ENCODE peak calls at places on chromosome 4, in eight cellular contexts. E, G, C, Z, P, Y, N and X are unnamed samples.

GRCh38 chr4:123618606-123619005 is 222.0 kb downstream of the SPRY1 start:
- DNase-seq in G (no peak), E (no peak), N (no peak), C (no peak), Y (no peak), Z (no peak), P (no peak), X (no peak)

GRCh38 chr4:86329431-86329830 is 30.4 kb downstream of the MAPK10 start:
- DNase-seq in E (no peak), N (no peak), Z (no peak), G (no peak), C (no peak), Y (no peak), P (no peak), X (no peak)

GRCh38 chr4:129110931-129111330 is 15.0 kb downstream of the C4orf33 start:
- DNase-seq in Z (no peak), N (no peak), E (no peak), G (no peak), P (no peak), Y (no peak), C (no peak), X (no peak)

GRCh38 chr4:48141048-48141447 is 7.0 kb upstream of the TXK start:
- DNase-seq in Z (peak; percentile 20), C (no peak), Y (no peak), G (peak; percentile 54), N (no peak), P (no peak), E (no peak), X (no peak)

GRCh38 chr4:132540268-132540667 is 608.8 kb upstream of the PCDH10 start:
- DNase-seq in Z (no peak), P (no peak), C (no peak), E (no peak), N (no peak), G (peak; percentile 19), Y (no peak), X (no peak)

GRCh38 chr4:118987959-118988634 is 99.4 kb downstream of the SYNPO2 start:
- DNase-seq in Y (no peak), Z (no peak), E (no peak), C (no peak), P (no peak), G (no peak), N (no peak), X (no peak)

GRCh38 chr4:159268607-159269006 is 165.7 kb downstream of the RAPGEF2 start:
- DNase-seq in C (no peak), P (no peak), G (no peak), Z (no peak), N (no peak), Y (no peak), E (no peak), X (no peak)

GRCh38 chr4:55754754-55755350 is 64.7 kb upstream of the EXOC1L start:
- DNase-seq in P (no peak), N (no peak), G (no peak), C (no peak), Y (no peak), E (no peak), Z (peak; percentile 72), X (no peak)

GRCh38 chr4:89247951-89248350 is 59.6 kb downstream of the GPRIN3 start:
- DNase-seq in N (no peak), Z (no peak), E (no peak), C (no peak), Y (no peak), G (no peak), P (no peak), X (no peak)

GRCh38 chr4:54527532-54527931 is 130.2 kb upstream of the KIT start:
- DNase-seq in N (no peak), Y (no peak), G (no peak), E (no peak), P (no peak), Z (no peak), C (no peak), X (no peak)

GRCh38 chr4:85928775-85929585 is 430.9 kb downstream of the MAPK10 start:
- DNase-seq in Y (no peak), N (no peak), Z (peak; percentile 72), P (no peak), C (no peak), G (no peak), E (peak; percentile 67), X (no peak)

GRCh38 chr4:96315815-96316214 is 475.9 kb downstream of the PDHA2 start:
- DNase-seq in E (no peak), Z (peak; percentile 2), C (no peak), P (no peak), G (peak; percentile 58), Y (peak; percentile 12), N (no peak), X (no peak)

GRCh38 chr4:28250646-28251045 is 1390.0 kb downstream of the STIM2 start:
- DNase-seq in Z (no peak), G (no peak), C (no peak), Y (no peak), N (no peak), P (no peak), E (no peak), X (no peak)

GRCh38 chr4:13656569-13656988 is 29.1 kb upstream of the BOD1L1 start:
- DNase-seq in E (peak; percentile 55), N (peak; percentile 68), Z (peak; percentile 55), C (peak; percentile 59), Y (peak; percentile 57), P (peak; percentile 74), G (peak; percentile 60), X (no peak)

GRCh38 chr4:7652451-7652871 is 217.7 kb upstream of the PSAPL1 start:
- DNase-seq in G (no peak), P (no peak), Z (no peak), E (peak; percentile 53), N (no peak), Y (peak; percentile 46), C (no peak), X (no peak)

GRCh38 chr4:85701881-85702321 is 227.0 kb downstream of the ARHGAP24 start:
- DNase-seq in Z (no peak), N (no peak), G (no peak), C (no peak), Y (no peak), E (no peak), P (no peak), X (no peak)

GRCh38 chr4:121030151-121030550 is 42.2 kb downstream of the NDNF start:
- DNase-seq in C (no peak), P (no peak), E (no peak), N (no peak), Y (no peak), G (no peak), Z (no peak), X (no peak)

GRCh38 chr4:41460641-41461040 is 77.3 kb upstream of the LIMCH1 start:
- DNase-seq in N (no peak), C (no peak), P (no peak), Z (no peak), G (no peak), E (no peak), Y (no peak), X (no peak)

GRCh38 chr4:142282870-142283431 is 563.1 kb downstream of the INPP4B start:
- DNase-seq in N (peak; percentile 17), Y (peak; percentile 22), P (no peak), E (no peak), G (peak; percentile 42), C (peak; percentile 11), Z (no peak), X (no peak)

GRCh38 chr4:30718021-30718888 is 1.9 kb upstream of the PCDH7 start:
- DNase-seq in N (no peak), E (no peak), G (peak; percentile 80), P (peak; percentile 80), Y (peak; percentile 74), C (no peak), Z (peak; percentile 60), X (peak; percentile 88)

GRCh38 chr4:6362243-6362885 is 92.7 kb downstream of the WFS1 start:
- DNase-seq in E (peak; percentile 22), Z (no peak), C (no peak), G (no peak), N (no peak), P (no peak), Y (no peak), X (no peak)
- TF ChIP-seq CTCF in E (no peak), Z (no peak), C (no peak), G (no peak), N (no peak), P (no peak), Y (no peak), X (no peak)

GRCh38 chr4:10161840-10162239 is 45.2 kb upstream of the WDR1 start:
- DNase-seq in G (no peak), Z (no peak), N (no peak), P (no peak), C (peak; percentile 32), E (no peak), Y (no peak), X (no peak)

GRCh38 chr4:10161146-10161545 is 44.5 kb upstream of the WDR1 start:
- DNase-seq in C (no peak), Y (no peak), G (no peak), E (no peak), Z (peak; percentile 44), N (no peak), P (no peak), X (no peak)

GRCh38 chr4:10158355-10158942 is 41.9 kb upstream of the WDR1 start:
- DNase-seq in E (no peak), C (no peak), P (no peak), Z (peak; percentile 70), Y (no peak), G (no peak), N (no peak), X (no peak)

GRCh38 chr4:10159671-10160070 is 43.1 kb upstream of the WDR1 start:
- DNase-seq in C (no peak), Y (no peak), E (no peak), Z (peak; percentile 48), N (no peak), P (no peak), G (no peak), X (no peak)

DNA sequence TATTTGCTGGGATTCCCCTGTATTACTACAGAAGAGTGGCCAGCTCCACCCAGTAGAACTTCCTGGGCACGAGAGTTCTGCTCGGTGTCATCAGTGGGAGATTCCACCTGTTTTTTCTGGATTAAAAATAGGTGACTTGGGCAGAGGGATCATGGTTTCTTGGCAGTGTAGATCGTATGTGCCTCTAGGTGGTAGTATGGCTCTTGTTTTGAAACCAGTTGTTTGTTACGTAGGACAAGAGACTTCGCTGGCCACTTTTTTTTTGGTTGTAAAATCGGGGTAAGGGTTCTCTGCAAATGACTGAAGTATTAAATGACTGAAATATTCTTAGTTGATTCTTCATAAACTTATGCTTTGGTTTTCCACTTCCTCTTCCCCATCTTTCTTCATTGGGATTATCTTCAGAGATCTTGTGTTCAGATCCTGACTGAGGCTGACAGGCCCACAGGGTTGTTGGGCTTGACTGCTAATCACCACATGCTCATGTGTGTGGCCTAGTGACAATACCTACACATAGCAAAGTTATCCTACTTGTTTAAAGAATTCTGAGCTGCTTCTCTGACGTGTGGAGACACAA is 43.8 kb upstream of the WDR1 start:
- DNase-seq in Z (no peak), Y (no peak), C (no peak), P (no peak), E (no peak), N (no peak), G (peak; percentile 60), X (no peak)
- TF ChIP-seq CTCF in Z (peak; percentile 28), Y (peak; percentile 13), C (no peak), P (no peak), E (peak; percentile 40), N (no peak), G (peak; percentile 42), X (peak; percentile 52)

GRCh38 chr4:67674098-67674497 is 26.9 kb downstream of the UBA6 start:
- DNase-seq in N (no peak), G (no peak), P (no peak), Z (no peak), Y (no peak), E (no peak), C (no peak), X (no peak)
- TF ChIP-seq CTCF in N (no peak), G (no peak), P (peak; percentile 29), Z (no peak), Y (no peak), E (no peak), C (no peak), X (no peak)

GRCh38 chr4:71553605-71554004 is 214.8 kb downstream of the SLC4A4 start:
- DNase-seq in N (no peak), E (no peak), Z (peak; percentile 12), G (peak; percentile 24), Y (no peak), P (no peak), C (no peak), X (no peak)
- TF ChIP-seq CTCF in N (peak; percentile 51), E (peak; percentile 57), Z (peak; percentile 61), G (peak; percentile 60), Y (peak; percentile 48), P (no peak), C (no peak), X (peak; percentile 70)